ENCODE peak calls at places on chromosomes 7 and 10, in eight cellular contexts. W, R, Y, J, U, Q, Z and F are unnamed samples. For H3K36me3, the result is how much of the 10 kb centered on the place peaks cover.

GRCh38 chr7:108461855-108462254 is 5.6 kb upstream of the NRCAM start:
- DNase-seq in Z (no peak), Q (no peak), R (no peak), W (no peak), U (no peak), J (no peak), Y (no peak), F (no peak)

GRCh38 chr10:98431016-98431415 is 15.7 kb downstream of the HPS1 start:
- DNase-seq in J (no peak), R (no peak), Z (no peak), U (no peak), W (no peak), Q (no peak), Y (no peak), F (no peak)

GRCh38 chr7:130022623-130023175 is 28.5 kb downstream of the ZC3HC1 start:
- DNase-seq in Y (no peak), W (no peak), Q (no peak), J (no peak), U (no peak), R (no peak), Z (no peak), F (no peak)

GRCh38 chr7:81715984-81716588 is 53.8 kb downstream of the HGF start:
- DNase-seq in Y (no peak), U (no peak), Q (peak), J (no peak), W (no peak), R (peak), Z (no peak), F (no peak)

GRCh38 chr10:33086100-33086499 is 128.1 kb upstream of the ITGB1 start:
- DNase-seq in J (no peak), U (no peak), W (no peak), R (no peak), Q (no peak), Z (no peak), Y (no peak), F (no peak)

GRCh38 chr7:8433477-8434289 is at the start of gene NXPH1:
- DNase-seq in U (no peak), Z (no peak), W (peak), Q (peak), R (peak), J (no peak), Y (no peak), F (no peak)

GRCh38 chr7:105493928-105494325 is 28.1 kb downstream of the PUS7 start:
- DNase-seq in Q (no peak), R (no peak), J (no peak), U (peak), Z (no peak), Y (no peak), W (no peak), F (peak)

GRCh38 chr10:113027574-113028392 is 77.7 kb downstream of the TCF7L2 start:
- DNase-seq in W (no peak), U (no peak), J (no peak), R (peak), Y (no peak), Z (no peak), Q (no peak), F (no peak)

GRCh38 chr7:29179110-29179509 is 15.5 kb upstream of the CHN2 start:
- DNase-seq in Q (no peak), W (no peak), U (no peak), R (no peak), Z (no peak), J (no peak), Y (no peak), F (no peak)

GRCh38 chr10:79560160-79560709 is at the start of gene SFTPA2:
- DNase-seq in W (no peak), R (no peak), U (no peak), Y (no peak), Z (no peak), Q (no peak), J (no peak), F (no peak)

GRCh38 chr10:78579995-78580394 is 488.8 kb upstream of the ZMIZ1 start:
- DNase-seq in J (no peak), U (no peak), W (peak), Z (no peak), Y (peak), Q (no peak), R (peak), F (peak)

GRCh38 chr10:78685466-78686163 is 383.2 kb upstream of the ZMIZ1 start:
- DNase-seq in Y (no peak), R (no peak), U (no peak), J (no peak), Q (no peak), Z (no peak), W (no peak), F (no peak)

GRCh38 chr7:93016085-93016471 is 101.7 kb downstream of the SAMD9 start:
- DNase-seq in R (no peak), W (no peak), Y (no peak), J (no peak), U (no peak), Q (no peak), Z (no peak), F (no peak)

GRCh38 chr7:53624391-53624790 is 589.0 kb downstream of the POM121L12 start:
- DNase-seq in W (no peak), Z (no peak), J (no peak), Y (no peak), Q (no peak), R (no peak), U (no peak), F (no peak)

GRCh38 chr10:86223256-86223655 is 143.3 kb downstream of the GRID1 start:
- DNase-seq in W (peak), U (no peak), Z (no peak), Y (no peak), R (no peak), J (no peak), Q (no peak), F (peak)

GRCh38 chr7:79723833-79724608 is 270.6 kb upstream of the MAGI2 start:
- DNase-seq in W (no peak), Y (no peak), Q (no peak), R (no peak), J (no peak), U (no peak), Z (no peak), F (no peak)

GRCh38 chr7:27605689-27606269 is 56.9 kb downstream of the HIBADH start:
- DNase-seq in Z (no peak), Q (peak), U (no peak), R (no peak), J (no peak), Y (no peak), W (no peak), F (no peak)

GRCh38 chr10:119131512-119132240 is 27.8 kb downstream of the DENND10 start:
- DNase-seq in U (no peak), J (peak), Q (peak), R (no peak), Y (no peak), W (no peak), Z (no peak), F (no peak)

GRCh38 chr7:54880326-54880989 is 121.4 kb upstream of the SEC61G start:
- DNase-seq in W (peak), J (no peak), U (no peak), Q (no peak), R (no peak), Y (no peak), Z (no peak), F (no peak)

GRCh38 chr7:20438665-20439376 is 108.1 kb downstream of the ITGB8 start:
- DNase-seq in U (no peak), W (no peak), R (no peak), Q (peak), Y (no peak), Z (no peak), J (no peak), F (no peak)

GRCh38 chr10:112490543-112490942 is 43.5 kb downstream of the VTI1A start:
- DNase-seq in J (no peak), Z (no peak), U (no peak), Q (no peak), Y (no peak), W (no peak), R (no peak), F (no peak)

GRCh38 chr7:44212018-44212417 is 11.2 kb downstream of the YKT6 start:
- DNase-seq in Q (no peak), Y (no peak), J (no peak), Z (peak), W (no peak), U (no peak), R (no peak), F (peak)
- H3K36me3 ChIP-seq in Q (under half), Y (under half), J (under half), Z (half or more), W (under half), U (under half), R (under half), F (under half)

GRCh38 chr10:7006614-7007013 is 404.2 kb downstream of the SFMBT2 start:
- DNase-seq in U (no peak), W (no peak), Q (no peak), R (no peak), Y (no peak), J (no peak), Z (no peak), F (no peak)

GRCh38 chr10:7007575-7008190 is 403.2 kb downstream of the SFMBT2 start:
- DNase-seq in Z (no peak), U (no peak), J (no peak), R (no peak), Y (no peak), W (no peak), Q (no peak), F (no peak)

GRCh38 chr10:7011994-7012393 is 398.8 kb downstream of the SFMBT2 start:
- DNase-seq in Y (no peak), J (no peak), Z (no peak), R (no peak), W (no peak), U (no peak), Q (no peak), F (no peak)

GRCh38 chr10:7003821-7004220 is 407.0 kb downstream of the SFMBT2 start:
- DNase-seq in W (no peak), U (no peak), R (no peak), Q (no peak), Y (no peak), J (no peak), Z (no peak), F (no peak)

DNA sequence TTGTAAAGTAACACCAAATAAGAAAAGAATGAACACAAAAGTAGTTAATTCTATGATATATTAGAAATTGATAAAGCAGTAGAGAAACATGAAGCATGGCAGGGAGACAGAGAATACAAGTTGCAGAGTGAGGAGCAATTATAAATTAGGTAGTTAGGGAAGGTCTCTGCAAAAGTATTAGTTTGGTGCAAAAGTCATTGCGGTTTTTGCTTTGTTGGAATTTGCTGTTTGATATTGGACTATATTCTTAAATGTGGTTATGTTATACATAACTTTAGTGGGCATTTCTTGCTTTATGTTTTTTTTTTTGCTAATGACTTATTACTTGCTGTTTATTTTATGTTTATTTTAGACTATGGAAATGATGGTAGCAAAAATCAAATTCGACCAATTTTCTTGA is 402.2 kb downstream of the SFMBT2 start:
- DNase-seq in Y (no peak), R (no peak), Z (no peak), U (no peak), Q (no peak), W (no peak), J (no peak), F (no peak)
- H3K36me3 ChIP-seq in Y (under half), R (under half), Z (under half), U (under half), Q (under half), W (under half), J (under half), F (under half)

DNA sequence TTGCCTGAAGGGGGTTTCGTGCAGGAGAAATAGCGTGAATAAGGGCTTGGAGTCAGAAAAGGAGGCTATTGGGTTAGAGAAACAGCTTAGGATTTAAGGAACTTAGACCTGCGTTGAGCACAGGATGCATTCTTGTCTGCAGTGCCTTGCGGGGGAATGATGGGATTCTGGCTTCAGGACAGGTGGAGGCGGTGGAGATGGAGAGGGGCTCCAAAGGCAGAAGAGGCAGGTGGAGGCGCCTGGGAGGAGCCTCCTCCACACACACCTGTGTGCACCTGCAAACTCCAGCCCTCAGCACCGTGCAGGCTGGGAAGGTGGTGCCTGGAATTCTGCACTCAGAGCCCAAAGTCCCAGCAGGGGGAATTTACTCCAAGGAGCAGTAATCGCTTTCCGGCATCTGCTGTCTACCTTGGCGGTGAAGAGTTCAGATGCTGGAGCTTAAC is 1.8 kb downstream of the CLIP2 start:
- DNase-seq in Y (no peak), Q (no peak), Z (no peak), J (no peak), U (no peak), W (no peak), R (no peak), F (no peak)
- H3K36me3 ChIP-seq in Y (under half), Q (under half), Z (under half), J (under half), U (under half), W (under half), R (under half), F (under half)

DNA sequence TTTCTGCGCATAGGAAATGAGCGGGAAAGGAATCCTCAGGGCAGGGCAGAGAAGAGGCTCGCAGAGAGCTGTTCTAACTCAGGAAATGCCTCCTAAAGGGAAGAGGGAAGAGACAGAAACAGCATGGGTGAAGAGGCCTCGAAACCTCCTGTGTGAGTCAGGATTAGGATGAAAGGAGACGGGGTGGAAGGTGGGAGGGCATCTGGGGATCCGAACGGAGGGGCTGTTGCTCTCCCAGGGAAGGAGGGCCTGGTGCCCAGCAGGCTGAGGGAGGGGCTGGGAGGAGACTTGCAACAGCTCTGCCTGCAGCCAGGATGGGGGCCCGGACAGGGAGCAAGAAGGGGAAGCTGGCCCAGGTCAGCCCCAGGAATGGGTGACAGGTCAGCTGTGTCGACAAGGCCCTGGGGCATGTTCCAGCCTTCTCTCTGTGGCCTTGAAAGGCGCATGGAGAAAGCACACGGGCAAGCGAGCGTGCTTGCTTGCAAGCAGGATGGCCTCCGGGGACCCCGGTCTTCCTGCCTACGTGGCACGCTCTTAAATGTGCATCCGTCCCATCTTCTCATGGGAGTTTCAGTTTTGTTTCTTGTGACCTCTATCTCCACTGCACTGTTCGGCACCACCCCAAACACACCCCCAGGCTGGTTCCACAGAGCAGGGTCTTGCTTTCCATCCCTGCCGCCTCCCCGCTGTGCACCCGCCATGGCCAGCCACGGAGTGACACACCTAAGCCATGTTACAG is 63.5 kb downstream of the HIPK2 start:
- DNase-seq in Q (no peak), Y (no peak), J (no peak), Z (no peak), W (peak), U (no peak), R (no peak), F (no peak)
- H3K36me3 ChIP-seq in Q (under half), Y (under half), J (under half), Z (under half), W (under half), U (under half), R (under half), F (under half)

DNA sequence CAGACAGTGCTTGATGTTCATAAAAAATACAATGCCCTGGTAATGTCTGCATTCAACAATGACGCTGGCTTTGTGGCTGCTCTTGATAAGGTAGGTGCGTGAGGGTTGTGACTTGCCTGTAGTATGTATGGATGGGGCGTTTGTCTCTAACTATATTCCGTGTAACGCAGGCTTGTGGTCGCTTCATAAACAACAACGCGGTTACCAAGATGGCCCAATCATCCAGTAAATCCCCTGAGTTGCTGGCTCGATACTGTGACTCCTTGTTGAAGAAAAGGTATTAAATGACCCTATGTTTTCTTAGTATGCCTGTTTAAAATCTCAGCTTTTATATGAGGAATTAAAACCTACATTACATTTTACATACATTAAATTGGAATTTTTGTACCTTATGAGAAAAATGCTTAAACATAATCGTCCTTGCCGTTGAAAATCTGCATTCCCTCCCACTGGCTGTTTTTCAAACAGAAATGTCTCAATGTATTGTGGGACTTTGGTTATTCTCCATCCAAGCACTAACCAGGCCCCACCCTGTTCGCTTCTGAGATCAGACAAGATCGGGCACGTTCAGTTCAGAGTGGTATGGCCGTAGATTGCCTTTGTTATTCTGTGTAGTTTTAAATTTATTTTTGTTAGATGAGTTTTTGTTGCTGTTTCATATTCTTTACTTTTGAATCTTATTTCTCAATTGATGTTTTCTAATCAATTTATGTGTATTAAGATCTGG is 85.3 kb downstream of the CUL1 start:
- DNase-seq in Q (no peak), U (no peak), Y (no peak), R (no peak), W (no peak), J (no peak), Z (no peak), F (no peak)
- H3K36me3 ChIP-seq in Q (under half), U (under half), Y (under half), R (under half), W (under half), J (under half), Z (under half), F (under half)